ENCODE peak calls at places on chromosomes 16 and 17, in six cellular contexts. One of them, this sample, is unnamed.
A peak's percentile ranks its signal among the peaks of the same experiment; 100 is the strongest.

GRCh38 chr16:180921-181667 is 835 bp downstream of the HBQ1 start:
- DNase-seq in tibial artery: peak; percentile 81
- DNase-seq in HAP-1: peak; percentile 82
- DNase-seq in thoracic aorta: no peak
- DNase-seq in osteoblast: peak; percentile 99
- DNase-seq in cardiac muscle cell: peak; percentile 66
- DNase-seq in this sample: peak; percentile 99

GRCh38 chr16:3143189-3143588 is 8.4 kb downstream of the ZNF213 start:
- DNase-seq in tibial artery: no peak
- DNase-seq in cardiac muscle cell: no peak
- DNase-seq in thoracic aorta: no peak
- DNase-seq in HAP-1: no peak
- DNase-seq in osteoblast: peak; percentile 71
- DNase-seq in this sample: peak; percentile 26

GRCh38 chr16:30585022-30585399 is 486 bp downstream of the ZNF785 start:
- DNase-seq in cardiac muscle cell: no peak
- DNase-seq in osteoblast: no peak
- DNase-seq in HAP-1: no peak
- DNase-seq in thoracic aorta: no peak
- DNase-seq in tibial artery: no peak
- DNase-seq in this sample: peak; percentile 80

GRCh38 chr16:88296437-88297177 is 86.2 kb upstream of the ZNF469 start:
- DNase-seq in thoracic aorta: no peak
- DNase-seq in tibial artery: no peak
- DNase-seq in HAP-1: no peak
- DNase-seq in cardiac muscle cell: no peak
- DNase-seq in osteoblast: peak; percentile 72
- DNase-seq in this sample: no peak

GRCh38 chr17:69723741-69724140 is 309.2 kb downstream of the MAP2K6 start:
- DNase-seq in osteoblast: peak; percentile 0
- DNase-seq in thoracic aorta: no peak
- DNase-seq in tibial artery: no peak
- DNase-seq in HAP-1: no peak
- DNase-seq in cardiac muscle cell: peak; percentile 20
- DNase-seq in this sample: no peak

GRCh38 chr16:55832788-55833583 is at the start of gene CES1:
- DNase-seq in tibial artery: peak; percentile 82
- DNase-seq in HAP-1: no peak
- DNase-seq in cardiac muscle cell: no peak
- DNase-seq in osteoblast: no peak
- DNase-seq in thoracic aorta: no peak
- DNase-seq in this sample: no peak

GRCh38 chr16:78990309-78990701 is 610.2 kb downstream of the MAF start:
- DNase-seq in thoracic aorta: no peak
- DNase-seq in cardiac muscle cell: no peak
- DNase-seq in tibial artery: no peak
- DNase-seq in osteoblast: no peak
- DNase-seq in HAP-1: no peak
- DNase-seq in this sample: no peak

GRCh38 chr17:58960068-58960467 is 146.6 kb downstream of the TRIM37 start:
- DNase-seq in tibial artery: no peak
- DNase-seq in osteoblast: no peak
- DNase-seq in thoracic aorta: no peak
- DNase-seq in HAP-1: no peak
- DNase-seq in cardiac muscle cell: peak; percentile 62
- DNase-seq in this sample: peak; percentile 32

GRCh38 chr17:57468932-57469775 is 212.8 kb downstream of the MSI2 start:
- DNase-seq in thoracic aorta: no peak
- DNase-seq in osteoblast: peak; percentile 54
- DNase-seq in cardiac muscle cell: no peak
- DNase-seq in tibial artery: no peak
- DNase-seq in HAP-1: no peak
- DNase-seq in this sample: no peak

GRCh38 chr17:73841431-73842060 is 197.3 kb upstream of the SDK2 start:
- DNase-seq in cardiac muscle cell: peak; percentile 20
- DNase-seq in osteoblast: peak; percentile 72
- DNase-seq in tibial artery: no peak
- DNase-seq in HAP-1: no peak
- DNase-seq in thoracic aorta: no peak
- DNase-seq in this sample: peak; percentile 85

GRCh38 chr16:11669380-11670146 is 1.3 kb downstream of the SNN start:
- DNase-seq in HAP-1: no peak
- DNase-seq in thoracic aorta: no peak
- DNase-seq in osteoblast: peak; percentile 94
- DNase-seq in tibial artery: peak; percentile 89
- DNase-seq in cardiac muscle cell: no peak
- DNase-seq in this sample: peak; percentile 59

GRCh38 chr16:67158637-67159600 is 790 bp downstream of the TRADD start:
- DNase-seq in osteoblast: peak; percentile 97
- DNase-seq in tibial artery: no peak
- DNase-seq in cardiac muscle cell: peak; percentile 34
- DNase-seq in thoracic aorta: no peak
- DNase-seq in HAP-1: peak; percentile 31
- DNase-seq in this sample: peak; percentile 78

GRCh38 chr17:15883617-15884111 is 61.3 kb upstream of the ADORA2B start:
- DNase-seq in osteoblast: peak; percentile 73
- DNase-seq in tibial artery: no peak
- DNase-seq in cardiac muscle cell: peak; percentile 83
- DNase-seq in HAP-1: no peak
- DNase-seq in thoracic aorta: no peak
- DNase-seq in this sample: no peak

GRCh38 chr16:68658258-68658973 is 13.3 kb downstream of the CDH3 start:
- DNase-seq in osteoblast: peak; percentile 92
- DNase-seq in cardiac muscle cell: peak; percentile 60
- DNase-seq in HAP-1: peak; percentile 37
- DNase-seq in thoracic aorta: no peak
- DNase-seq in tibial artery: no peak
- DNase-seq in this sample: no peak

GRCh38 chr17:72515291-72516065 is 394.7 kb downstream of the SOX9 start:
- DNase-seq in HAP-1: no peak
- DNase-seq in osteoblast: peak; percentile 79
- DNase-seq in tibial artery: no peak
- DNase-seq in cardiac muscle cell: peak; percentile 81
- DNase-seq in thoracic aorta: no peak
- DNase-seq in this sample: no peak

GRCh38 chr17:49069585-49070273 is 62.8 kb upstream of the B4GALNT2 start:
- DNase-seq in thoracic aorta: no peak
- DNase-seq in HAP-1: no peak
- DNase-seq in tibial artery: no peak
- DNase-seq in osteoblast: no peak
- DNase-seq in cardiac muscle cell: peak; percentile 20
- DNase-seq in this sample: no peak

GRCh38 chr16:79372504-79373184 is 227.9 kb downstream of the MAF start:
- DNase-seq in cardiac muscle cell: peak; percentile 57
- DNase-seq in HAP-1: no peak
- DNase-seq in thoracic aorta: no peak
- DNase-seq in tibial artery: no peak
- DNase-seq in osteoblast: no peak
- DNase-seq in this sample: no peak

GRCh38 chr17:31744541-31744951 is 114.5 kb downstream of the COPRS start:
- DNase-seq in tibial artery: no peak
- DNase-seq in thoracic aorta: no peak
- DNase-seq in cardiac muscle cell: peak; percentile 31
- DNase-seq in osteoblast: no peak
- DNase-seq in HAP-1: peak; percentile 71
- DNase-seq in this sample: no peak

GRCh38 chr17:78864117-78864516 is 23.5 kb upstream of the USP36 start:
- DNase-seq in osteoblast: no peak
- DNase-seq in tibial artery: no peak
- DNase-seq in HAP-1: no peak
- DNase-seq in cardiac muscle cell: no peak
- DNase-seq in thoracic aorta: no peak
- DNase-seq in this sample: no peak

GRCh38 chr17:47276868-47277267 is 23.2 kb downstream of the ITGB3 start:
- DNase-seq in tibial artery: peak; percentile 94
- DNase-seq in cardiac muscle cell: peak; percentile 84
- DNase-seq in HAP-1: peak; percentile 79
- DNase-seq in thoracic aorta: no peak
- DNase-seq in osteoblast: no peak
- DNase-seq in this sample: peak; percentile 65

GRCh38 chr17:29148790-29149430 is 31.3 kb downstream of the MYO18A start:
- DNase-seq in HAP-1: peak; percentile 94
- DNase-seq in thoracic aorta: peak; percentile 67
- DNase-seq in tibial artery: peak; percentile 97
- DNase-seq in cardiac muscle cell: peak; percentile 96
- DNase-seq in osteoblast: peak; percentile 98
- DNase-seq in this sample: peak; percentile 99

GRCh38 chr17:16933317-16934132 is 38.4 kb downstream of the TNFRSF13B start:
- DNase-seq in tibial artery: peak; percentile 43
- DNase-seq in cardiac muscle cell: no peak
- DNase-seq in osteoblast: peak; percentile 86
- DNase-seq in HAP-1: no peak
- DNase-seq in thoracic aorta: no peak
- DNase-seq in this sample: peak; percentile 19

GRCh38 chr17:61554209-61554608 is 36.8 kb downstream of the NACA2 start:
- DNase-seq in osteoblast: no peak
- DNase-seq in tibial artery: no peak
- DNase-seq in HAP-1: no peak
- DNase-seq in cardiac muscle cell: no peak
- DNase-seq in thoracic aorta: no peak
- DNase-seq in this sample: no peak

GRCh38 chr17:40540448-40540847 is 24.8 kb downstream of the CCR7 start:
- DNase-seq in cardiac muscle cell: no peak
- DNase-seq in HAP-1: no peak
- DNase-seq in tibial artery: peak; percentile 61
- DNase-seq in osteoblast: no peak
- DNase-seq in thoracic aorta: no peak
- DNase-seq in this sample: no peak

GRCh38 chr17:61285483-61286320 is 113.9 kb upstream of the TBX2 start:
- DNase-seq in HAP-1: no peak
- DNase-seq in cardiac muscle cell: peak; percentile 67
- DNase-seq in osteoblast: peak; percentile 80
- DNase-seq in thoracic aorta: no peak
- DNase-seq in tibial artery: no peak
- DNase-seq in this sample: peak; percentile 69

GRCh38 chr16:54050281-54051210 is 236.0 kb downstream of the IRX3 start:
- DNase-seq in tibial artery: no peak
- DNase-seq in cardiac muscle cell: no peak
- DNase-seq in osteoblast: peak; percentile 44
- DNase-seq in HAP-1: peak; percentile 98
- DNase-seq in thoracic aorta: no peak
- DNase-seq in this sample: peak; percentile 23

GRCh38 chr17:49146620-49147306 is 14.2 kb downstream of the B4GALNT2 start:
- DNase-seq in tibial artery: no peak
- DNase-seq in cardiac muscle cell: peak; percentile 94
- DNase-seq in thoracic aorta: no peak
- DNase-seq in HAP-1: no peak
- DNase-seq in osteoblast: peak; percentile 97
- DNase-seq in this sample: no peak

GRCh38 chr17:49358638-49359247 is 3.3 kb downstream of the ZNF652 start:
- DNase-seq in cardiac muscle cell: peak; percentile 9
- DNase-seq in thoracic aorta: no peak
- DNase-seq in osteoblast: peak; percentile 31
- DNase-seq in tibial artery: no peak
- DNase-seq in HAP-1: no peak
- DNase-seq in this sample: no peak

GRCh38 chr16:72987480-72987901 is 60.4 kb downstream of the ZFHX3 start:
- DNase-seq in thoracic aorta: no peak
- DNase-seq in tibial artery: peak; percentile 37
- DNase-seq in osteoblast: no peak
- DNase-seq in cardiac muscle cell: no peak
- DNase-seq in HAP-1: no peak
- DNase-seq in this sample: no peak

GRCh38 chr17:48611213-48611612 is 396 bp upstream of the HOXB7 start:
- DNase-seq in tibial artery: no peak
- DNase-seq in cardiac muscle cell: no peak
- DNase-seq in osteoblast: no peak
- DNase-seq in thoracic aorta: no peak
- DNase-seq in HAP-1: no peak
- DNase-seq in this sample: no peak

GRCh38 chr16:73064996-73065349 is 17.0 kb upstream of the ZFHX3 start:
- DNase-seq in thoracic aorta: no peak
- DNase-seq in HAP-1: no peak
- DNase-seq in cardiac muscle cell: no peak
- DNase-seq in tibial artery: peak; percentile 84
- DNase-seq in osteoblast: no peak
- DNase-seq in this sample: no peak

GRCh38 chr17:82736511-82737185 is 1.2 kb downstream of the FN3K start:
- DNase-seq in thoracic aorta: no peak
- DNase-seq in osteoblast: peak; percentile 80
- DNase-seq in tibial artery: no peak
- DNase-seq in cardiac muscle cell: no peak
- DNase-seq in HAP-1: no peak
- DNase-seq in this sample: peak; percentile 39
- H3K4me3 ChIP-seq in thoracic aorta: no peak overlapping the region
- H3K4me3 ChIP-seq in osteoblast: no peak overlapping the region
- H3K4me3 ChIP-seq in tibial artery: peak overlapping the region; percentile 89
- H3K4me3 ChIP-seq in cardiac muscle cell: no peak overlapping the region
- H3K4me3 ChIP-seq in HAP-1: peak overlapping the region; percentile 56
- H3K4me3 ChIP-seq in this sample: no peak overlapping the region

GRCh38 chr17:7849185-7850117 is 5.4 kb upstream of the TMEM88 start:
- DNase-seq in thoracic aorta: no peak
- DNase-seq in HAP-1: no peak
- DNase-seq in osteoblast: no peak
- DNase-seq in tibial artery: peak; percentile 65
- DNase-seq in cardiac muscle cell: no peak
- DNase-seq in this sample: peak; percentile 26
- H3K36me3 ChIP-seq in thoracic aorta: peaks cover 49% of the 10 kb centered on the region
- H3K36me3 ChIP-seq in HAP-1: peaks cover 41% of the 10 kb centered on the region
- H3K36me3 ChIP-seq in osteoblast: peaks cover 46% of the 10 kb centered on the region
- H3K36me3 ChIP-seq in tibial artery: peaks cover 71% of the 10 kb centered on the region
- H3K36me3 ChIP-seq in cardiac muscle cell: peaks cover 57% of the 10 kb centered on the region
- H3K36me3 ChIP-seq in this sample: no peaks in the 10 kb centered on the region

GRCh38 chr17:75513667-75514052 is 1.7 kb downstream of the CASKIN2 start:
- DNase-seq in osteoblast: no peak
- DNase-seq in thoracic aorta: no peak
- DNase-seq in HAP-1: no peak
- DNase-seq in cardiac muscle cell: no peak
- DNase-seq in tibial artery: no peak
- DNase-seq in this sample: no peak
- H3K4me3 ChIP-seq in osteoblast: no peak overlapping the region
- H3K4me3 ChIP-seq in thoracic aorta: peak overlapping the region; percentile 95
- H3K4me3 ChIP-seq in HAP-1: peak overlapping the region; percentile 61
- H3K4me3 ChIP-seq in cardiac muscle cell: no peak overlapping the region
- H3K4me3 ChIP-seq in tibial artery: peak overlapping the region; percentile 97
- H3K4me3 ChIP-seq in this sample: no peak overlapping the region

GRCh38 chr16:4814542-4815173 is 12.2 kb upstream of the ROGDI start:
- DNase-seq in osteoblast: no peak
- DNase-seq in HAP-1: no peak
- DNase-seq in thoracic aorta: no peak
- DNase-seq in tibial artery: no peak
- DNase-seq in cardiac muscle cell: no peak
- DNase-seq in this sample: peak; percentile 65

GRCh38 chr16:4811242-4811641 is 8.8 kb upstream of the ROGDI start:
- DNase-seq in cardiac muscle cell: no peak
- DNase-seq in thoracic aorta: no peak
- DNase-seq in tibial artery: no peak
- DNase-seq in osteoblast: peak; percentile 25
- DNase-seq in HAP-1: no peak
- DNase-seq in this sample: peak; percentile 29

GRCh38 chr16:4813251-4814003 is 11.0 kb upstream of the ROGDI start:
- DNase-seq in cardiac muscle cell: no peak
- DNase-seq in tibial artery: no peak
- DNase-seq in thoracic aorta: no peak
- DNase-seq in HAP-1: no peak
- DNase-seq in osteoblast: no peak
- DNase-seq in this sample: no peak

GRCh38 chr16:4811773-4812172 is 9.3 kb upstream of the ROGDI start:
- DNase-seq in HAP-1: no peak
- DNase-seq in tibial artery: no peak
- DNase-seq in thoracic aorta: no peak
- DNase-seq in cardiac muscle cell: no peak
- DNase-seq in osteoblast: no peak
- DNase-seq in this sample: no peak

GRCh38 chr16:4814046-4814445 is 11.6 kb upstream of the ROGDI start:
- DNase-seq in HAP-1: no peak
- DNase-seq in cardiac muscle cell: no peak
- DNase-seq in thoracic aorta: no peak
- DNase-seq in osteoblast: no peak
- DNase-seq in tibial artery: no peak
- DNase-seq in this sample: no peak
- H3K36me3 ChIP-seq in HAP-1: peaks cover 73% of the 10 kb centered on the region
- H3K36me3 ChIP-seq in cardiac muscle cell: peaks cover 47% of the 10 kb centered on the region
- H3K36me3 ChIP-seq in thoracic aorta: peaks cover 66% of the 10 kb centered on the region
- H3K36me3 ChIP-seq in osteoblast: peaks cover 65% of the 10 kb centered on the region
- H3K36me3 ChIP-seq in tibial artery: peaks cover 100% of the 10 kb centered on the region
- H3K36me3 ChIP-seq in this sample: peaks cover 28% of the 10 kb centered on the region